ENCODE peak calls at places on chromosomes 16 and 17, in seven cellular contexts. C is activated CD8-positive, alpha-beta memory T cell treated with anti-CD3 and anti-CD28 coated beads for 48 hours; I is left cardiac atrium; U is head of caudate nucleus; B is G401; A is T follicular helper cell; Y is trophoblast cell. T is an unnamed sample.

GRCh38 chr17:37301288-37301687 is 74.5 kb upstream of the C17orf78 start:
- DNase-seq in C (no peak), I (no peak), U (no peak), B (peak), A (no peak), Y (no peak), T (peak)

GRCh38 chr17:72122668-72123495 is 2.1 kb downstream of the SOX9 start:
- DNase-seq in C (no peak), I (no peak), U (no peak), B (no peak), A (no peak), Y (no peak), T (peak)

GRCh38 chr16:81633147-81633619 is 145.9 kb upstream of the PLCG2 start:
- DNase-seq in C (no peak), I (no peak), U (no peak), B (no peak), A (peak), Y (no peak), T (no peak)

GRCh38 chr17:3534881-3535252 is 22.7 kb downstream of the TRPV3 start:
- DNase-seq in C (no peak), I (no peak), U (no peak), B (peak), A (no peak), Y (no peak), T (peak)

GRCh38 chr16:28062261-28063046 is 1.1 kb downstream of the GSG1L start:
- DNase-seq in C (no peak), I (no peak), U (no peak), B (no peak), A (no peak), Y (no peak), T (no peak)

GRCh38 chr16:85513180-85513579 is 99.9 kb upstream of the GSE1 start:
- DNase-seq in C (no peak), I (no peak), U (no peak), B (no peak), A (no peak), Y (no peak), T (no peak)

GRCh38 chr17:81494984-81495383 is 17.6 kb downstream of the ACTG1 start:
- DNase-seq in C (no peak), I (no peak), U (peak), B (peak), A (no peak), Y (no peak), T (peak)

GRCh38 chr16:87044829-87045228 is 272.4 kb downstream of the C16orf95 start:
- DNase-seq in C (no peak), I (no peak), U (no peak), B (no peak), A (no peak), Y (no peak), T (no peak)

GRCh38 chr16:61926766-61927165 is 109.5 kb downstream of the CDH8 start:
- DNase-seq in C (no peak), I (no peak), U (no peak), B (no peak), A (no peak), Y (no peak), T (no peak)

GRCh38 chr16:81558444-81559175 is 114.0 kb downstream of the CMIP start:
- DNase-seq in C (no peak), I (peak), U (no peak), B (no peak), A (no peak), Y (no peak), T (peak)

GRCh38 chr17:62869885-62870580 is 61.9 kb upstream of the MARCHF10 start:
- DNase-seq in C (no peak), I (no peak), U (no peak), B (no peak), A (no peak), Y (peak), T (peak)

GRCh38 chr17:81171941-81172340 is 5.9 kb upstream of the AATK start:
- DNase-seq in C (no peak), I (no peak), U (no peak), B (no peak), A (no peak), Y (no peak), T (no peak)

GRCh38 chr17:32519769-32520701 is 33.2 kb downstream of the CDK5R1 start:
- DNase-seq in C (no peak), I (peak), U (no peak), B (peak), A (peak), Y (no peak), T (no peak)

GRCh38 chr17:8611671-8612298 is 18.7 kb downstream of the MYH10 start:
- DNase-seq in C (no peak), I (no peak), U (no peak), B (no peak), A (no peak), Y (peak), T (no peak)

GRCh38 chr17:28509784-28510183 is 3.6 kb downstream of the FOXN1 start:
- DNase-seq in C (no peak), I (no peak), U (no peak), B (no peak), A (no peak), Y (no peak), T (no peak)

GRCh38 chr16:67311607-67312449 is 14.7 kb downstream of the KCTD19 start:
- DNase-seq in C (peak), I (peak), U (no peak), B (no peak), A (no peak), Y (peak), T (peak)

GRCh38 chr16:64253114-64253513 is 868.7 kb downstream of the CDH11 start:
- DNase-seq in C (no peak), I (no peak), U (no peak), B (no peak), A (no peak), Y (no peak), T (no peak)

GRCh38 chr16:27526169-27526568 is 23.5 kb downstream of the GTF3C1 start:
- DNase-seq in C (no peak), I (peak), U (no peak), B (peak), A (no peak), Y (no peak), T (no peak)

GRCh38 chr16:65934443-65934842 is 432.0 kb upstream of the CDH5 start:
- DNase-seq in C (no peak), I (no peak), U (no peak), B (no peak), A (no peak), Y (no peak), T (no peak)

GRCh38 chr17:5115673-5116651 is at the start of gene USP6:
- DNase-seq in C (no peak), I (no peak), U (no peak), B (no peak), A (no peak), Y (no peak), T (peak)

GRCh38 chr16:28219283-28219682 is 7.5 kb upstream of the XPO6 start:
- DNase-seq in C (no peak), I (no peak), U (no peak), B (no peak), A (no peak), Y (no peak), T (no peak)

GRCh38 chr16:30473231-30474061 is 904 bp downstream of the ITGAL start:
- DNase-seq in C (peak), I (no peak), U (no peak), B (no peak), A (peak), Y (no peak), T (peak)

GRCh38 chr17:48293319-48294192 is 136.5 kb downstream of the SKAP1 start:
- DNase-seq in C (no peak), I (no peak), U (no peak), B (no peak), A (no peak), Y (no peak), T (no peak)

GRCh38 chr17:47742319-47743181 is 9.5 kb downstream of the TBX21 start:
- DNase-seq in C (no peak), I (no peak), U (no peak), B (no peak), A (peak), Y (no peak), T (no peak)

GRCh38 chr16:85104821-85105391 is 7.4 kb downstream of the CIBAR2 start:
- DNase-seq in C (no peak), I (no peak), U (peak), B (no peak), A (no peak), Y (no peak), T (peak)

GRCh38 chr16:84507011-84507982 is 2.8 kb upstream of the MEAK7 start:
- DNase-seq in C (no peak), I (peak), U (no peak), B (peak), A (no peak), Y (peak), T (no peak)